ENCODE peak calls at places on chromosome 21, in four cellular contexts. One of them, this sample, is unnamed.

GRCh38 chr21:42474982-42475381 is 21.0 kb downstream of the RSPH1 start:
- DNase-seq in WTC11: no peak
- DNase-seq in SK-N-SH: peak
- DNase-seq in K562: no peak
- DNase-seq in this sample: no peak

GRCh38 chr21:39633043-39633442 is 20.3 kb downstream of the B3GALT5 start:
- DNase-seq in WTC11: no peak
- DNase-seq in SK-N-SH: no peak
- DNase-seq in K562: no peak
- DNase-seq in this sample: no peak

GRCh38 chr21:43283136-43283924 is 114.5 kb downstream of the CRYAA start:
- DNase-seq in WTC11: no peak
- DNase-seq in SK-N-SH: no peak
- DNase-seq in K562: no peak
- DNase-seq in this sample: no peak

GRCh38 chr21:36776981-36777617 is 78.2 kb downstream of the SIM2 start:
- DNase-seq in WTC11: no peak
- DNase-seq in SK-N-SH: no peak
- DNase-seq in K562: no peak
- DNase-seq in this sample: no peak

GRCh38 chr21:41226853-41227252 is 58.9 kb downstream of the BACE2 start:
- DNase-seq in WTC11: no peak
- DNase-seq in SK-N-SH: no peak
- DNase-seq in K562: no peak
- DNase-seq in this sample: no peak

GRCh38 chr21:42737969-42738590 is 84.7 kb downstream of the PDE9A start:
- DNase-seq in WTC11: no peak
- DNase-seq in SK-N-SH: no peak
- DNase-seq in K562: no peak
- DNase-seq in this sample: peak

GRCh38 chr21:36851121-36851520 is 115.3 kb downstream of the HLCS start:
- DNase-seq in WTC11: no peak
- DNase-seq in SK-N-SH: no peak
- DNase-seq in K562: no peak
- DNase-seq in this sample: no peak

GRCh38 chr21:14259669-14260458 is 43.9 kb downstream of the RBM11 start:
- DNase-seq in WTC11: no peak
- DNase-seq in SK-N-SH: peak
- DNase-seq in K562: peak
- DNase-seq in this sample: peak

GRCh38 chr21:14886001-14886400 is 178.8 kb downstream of the NRIP1 start:
- DNase-seq in WTC11: no peak
- DNase-seq in SK-N-SH: no peak
- DNase-seq in K562: no peak
- DNase-seq in this sample: no peak

GRCh38 chr21:27424601-27425000 is 457.7 kb upstream of the ADAMTS5 start:
- DNase-seq in WTC11: no peak
- DNase-seq in SK-N-SH: no peak
- DNase-seq in K562: no peak
- DNase-seq in this sample: no peak

GRCh38 chr21:18049461-18049860 is 195.2 kb upstream of the CHODL start:
- DNase-seq in WTC11: no peak
- DNase-seq in SK-N-SH: no peak
- DNase-seq in K562: no peak
- DNase-seq in this sample: no peak

GRCh38 chr21:41670056-41670805 is 96.6 kb downstream of the RIPK4 start:
- DNase-seq in WTC11: no peak
- DNase-seq in SK-N-SH: no peak
- DNase-seq in K562: no peak
- DNase-seq in this sample: no peak

GRCh38 chr21:41677671-41678015 is 89.2 kb downstream of the RIPK4 start:
- DNase-seq in WTC11: no peak
- DNase-seq in SK-N-SH: no peak
- DNase-seq in K562: no peak
- DNase-seq in this sample: no peak

GRCh38 chr21:27590271-27590670 is 623.4 kb upstream of the ADAMTS5 start:
- DNase-seq in WTC11: no peak
- DNase-seq in SK-N-SH: no peak
- DNase-seq in K562: no peak
- DNase-seq in this sample: no peak

GRCh38 chr21:29072873-29073221 is 601 bp downstream of the CCT8 start:
- DNase-seq in WTC11: no peak
- DNase-seq in SK-N-SH: peak
- DNase-seq in K562: peak
- DNase-seq in this sample: peak

GRCh38 chr21:44089001-44089911 is 17.9 kb upstream of the PWP2 start:
- DNase-seq in WTC11: no peak
- DNase-seq in SK-N-SH: no peak
- DNase-seq in K562: no peak
- DNase-seq in this sample: no peak

GRCh38 chr21:43317254-43317748 is 109.6 kb downstream of the SIK1 start:
- DNase-seq in WTC11: no peak
- DNase-seq in SK-N-SH: no peak
- DNase-seq in K562: no peak
- DNase-seq in this sample: no peak

GRCh38 chr21:21051109-21052055 is 53.2 kb downstream of the NCAM2 start:
- DNase-seq in WTC11: no peak
- DNase-seq in SK-N-SH: no peak
- DNase-seq in K562: no peak
- DNase-seq in this sample: no peak

GRCh38 chr21:41819236-41819855 is 52.5 kb upstream of the RIPK4 start:
- DNase-seq in WTC11: no peak
- DNase-seq in SK-N-SH: no peak
- DNase-seq in K562: no peak
- DNase-seq in this sample: no peak

GRCh38 chr21:39441502-39442475 is 3.8 kb downstream of the LCA5L start:
- DNase-seq in WTC11: peak
- DNase-seq in SK-N-SH: peak
- DNase-seq in K562: peak
- DNase-seq in this sample: peak

GRCh38 chr21:32256873-32257620 is 21.8 kb downstream of the MIS18A start:
- DNase-seq in WTC11: no peak
- DNase-seq in SK-N-SH: peak
- DNase-seq in K562: no peak
- DNase-seq in this sample: no peak

GRCh38 chr21:36891692-36892091 is 74.8 kb downstream of the HLCS start:
- DNase-seq in WTC11: no peak
- DNase-seq in SK-N-SH: no peak
- DNase-seq in K562: peak
- DNase-seq in this sample: no peak

GRCh38 chr21:42080788-42081083 is 9.6 kb downstream of the UMODL1 start:
- DNase-seq in WTC11: no peak
- DNase-seq in SK-N-SH: no peak
- DNase-seq in K562: no peak
- DNase-seq in this sample: no peak

GRCh38 chr21:42162831-42163510 is 56.0 kb upstream of the ABCG1 start:
- DNase-seq in WTC11: no peak
- DNase-seq in SK-N-SH: no peak
- DNase-seq in K562: no peak
- DNase-seq in this sample: no peak

GRCh38 chr21:42233067-42233981 is 14.4 kb downstream of the ABCG1 start:
- DNase-seq in WTC11: peak
- DNase-seq in SK-N-SH: peak
- DNase-seq in K562: peak
- DNase-seq in this sample: peak

GRCh38 chr21:39938086-39938611 is 70.9 kb downstream of the PCP4 start:
- DNase-seq in WTC11: no peak
- DNase-seq in SK-N-SH: no peak
- DNase-seq in K562: no peak
- DNase-seq in this sample: no peak

GRCh38 chr21:40118527-40118926 is 251.3 kb downstream of the PCP4 start:
- DNase-seq in WTC11: no peak
- DNase-seq in SK-N-SH: no peak
- DNase-seq in K562: no peak
- DNase-seq in this sample: no peak

GRCh38 chr21:39367783-39368182 is 18.9 kb upstream of the HMGN1 start:
- DNase-seq in WTC11: no peak
- DNase-seq in SK-N-SH: no peak
- DNase-seq in K562: no peak
- DNase-seq in this sample: no peak

GRCh38 chr21:42306366-42307035 is 8.7 kb downstream of the TFF3 start:
- DNase-seq in WTC11: no peak
- DNase-seq in SK-N-SH: no peak
- DNase-seq in K562: no peak
- DNase-seq in this sample: no peak

GRCh38 chr21:37005548-37006242 is 807 bp upstream of the RIPPLY3 start:
- DNase-seq in WTC11: peak
- DNase-seq in SK-N-SH: no peak
- DNase-seq in K562: no peak
- DNase-seq in this sample: no peak

GRCh38 chr21:27571706-27572105 is 604.8 kb upstream of the ADAMTS5 start:
- DNase-seq in WTC11: no peak
- DNase-seq in SK-N-SH: no peak
- DNase-seq in K562: no peak
- DNase-seq in this sample: no peak

GRCh38 chr21:25568230-25568629 is 39.1 kb downstream of the MRPL39 start:
- DNase-seq in WTC11: no peak
- DNase-seq in SK-N-SH: no peak
- DNase-seq in K562: no peak
- DNase-seq in this sample: no peak

GRCh38 chr21:22871692-22872091 is 1873.5 kb downstream of the NCAM2 start:
- DNase-seq in WTC11: no peak
- DNase-seq in SK-N-SH: no peak
- DNase-seq in K562: no peak
- DNase-seq in this sample: no peak
- TF ChIP-seq FOXJ3 in WTC11: no peak
- TF ChIP-seq FOXJ3 in SK-N-SH: no peak
- TF ChIP-seq FOXJ3 in K562: no peak
- TF ChIP-seq FOXJ3 in this sample: no peak

GRCh38 chr21:45228171-45228641 is 59.5 kb downstream of the POFUT2 start:
- DNase-seq in WTC11: no peak
- DNase-seq in SK-N-SH: no peak
- DNase-seq in K562: no peak
- DNase-seq in this sample: peak
- TF ChIP-seq FOXJ3 in WTC11: no peak
- TF ChIP-seq FOXJ3 in SK-N-SH: no peak
- TF ChIP-seq FOXJ3 in K562: no peak
- TF ChIP-seq FOXJ3 in this sample: no peak

DNA sequence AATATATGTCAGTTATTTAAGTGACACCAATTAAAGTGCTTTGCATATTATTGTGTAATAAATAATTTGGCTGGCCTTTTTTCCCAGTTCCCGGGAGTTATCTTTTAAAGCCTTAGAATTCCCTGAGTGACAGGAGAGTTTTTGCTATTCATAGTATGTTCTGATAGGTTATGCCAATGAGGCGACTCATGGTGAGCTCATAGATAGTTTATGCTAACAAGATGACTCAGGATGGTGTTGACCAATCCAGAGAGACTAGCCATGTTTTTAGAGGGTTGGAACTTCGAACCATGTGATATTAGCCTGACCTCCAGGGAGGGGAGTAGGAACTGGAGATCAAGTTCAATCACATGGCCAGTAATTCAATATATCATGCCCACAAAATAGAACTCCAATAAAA is 310.8 kb downstream of the USP25 start:
- DNase-seq in WTC11: no peak
- DNase-seq in SK-N-SH: no peak
- DNase-seq in K562: no peak
- DNase-seq in this sample: peak
- TF ChIP-seq FOXJ3 in WTC11: no peak
- TF ChIP-seq FOXJ3 in SK-N-SH: no peak
- TF ChIP-seq FOXJ3 in K562: no peak
- TF ChIP-seq FOXJ3 in this sample: no peak

GRCh38 chr21:33554236-33554981 is 11.6 kb downstream of the SON start:
- DNase-seq in WTC11: no peak
- DNase-seq in SK-N-SH: no peak
- DNase-seq in K562: no peak
- DNase-seq in this sample: no peak

GRCh38 chr21:33550772-33551660 is 8.2 kb downstream of the SON start:
- DNase-seq in WTC11: no peak
- DNase-seq in SK-N-SH: no peak
- DNase-seq in K562: no peak
- DNase-seq in this sample: no peak

GRCh38 chr21:33552999-33553598 is 10.3 kb downstream of the SON start:
- DNase-seq in WTC11: no peak
- DNase-seq in SK-N-SH: no peak
- DNase-seq in K562: no peak
- DNase-seq in this sample: no peak

GRCh38 chr21:33551664-33552063 is 8.8 kb downstream of the SON start:
- DNase-seq in WTC11: no peak
- DNase-seq in SK-N-SH: no peak
- DNase-seq in K562: no peak
- DNase-seq in this sample: no peak

DNA sequence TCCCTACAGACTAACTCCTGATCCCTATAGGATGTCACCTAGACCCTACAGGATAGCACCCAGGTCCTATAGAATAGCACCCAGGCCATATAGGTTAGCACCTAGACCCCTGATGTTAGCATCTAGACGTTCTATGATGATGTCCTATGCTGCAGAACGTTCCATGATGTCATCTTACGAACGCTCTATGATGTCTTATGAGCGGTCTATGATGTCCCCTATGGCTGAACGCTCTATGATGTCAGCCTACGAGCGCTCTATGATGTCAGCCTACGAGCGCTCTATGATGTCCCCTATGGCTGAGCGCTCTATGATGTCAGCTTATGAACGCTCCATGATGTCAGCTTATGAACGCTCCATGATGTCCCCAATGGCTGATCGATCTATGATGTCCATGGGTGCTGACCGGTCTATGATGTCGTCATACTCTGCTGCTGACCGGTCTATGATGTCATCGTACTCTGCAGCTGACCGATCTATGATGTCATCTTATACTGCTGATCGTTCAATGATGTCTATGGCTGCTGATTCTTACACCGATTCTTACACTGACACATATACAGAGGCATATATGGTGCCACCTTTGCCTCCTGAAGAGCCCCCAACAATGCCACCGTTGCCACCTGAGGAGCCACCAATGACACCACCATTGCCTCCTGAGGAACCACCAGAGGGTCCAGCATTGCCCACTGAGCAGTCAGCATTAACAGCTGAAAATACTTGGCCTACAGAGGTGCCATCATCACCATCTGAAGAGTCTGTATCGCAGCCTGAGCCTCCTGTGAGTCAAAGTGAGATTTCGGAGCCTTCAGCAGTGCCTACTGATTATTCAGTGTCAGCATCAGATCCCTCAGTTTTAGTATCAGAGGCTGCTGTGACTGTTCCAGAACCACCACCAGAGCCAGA is 9.5 kb downstream of the SON start:
- DNase-seq in WTC11: no peak
- DNase-seq in SK-N-SH: peak
- DNase-seq in K562: no peak
- DNase-seq in this sample: no peak
- TF ChIP-seq FOXJ3 in WTC11: no peak
- TF ChIP-seq FOXJ3 in SK-N-SH: no peak
- TF ChIP-seq FOXJ3 in K562: no peak
- TF ChIP-seq FOXJ3 in this sample: no peak

GRCh38 chr21:38170283-38170682 is 86.5 kb upstream of the KCNJ15 start:
- DNase-seq in WTC11: peak
- DNase-seq in SK-N-SH: no peak
- DNase-seq in K562: peak
- DNase-seq in this sample: no peak
- TF ChIP-seq FOXJ3 in WTC11: no peak
- TF ChIP-seq FOXJ3 in SK-N-SH: no peak
- TF ChIP-seq FOXJ3 in K562: no peak
- TF ChIP-seq FOXJ3 in this sample: no peak

GRCh38 chr21:31161157-31161556 is 122.9 kb upstream of the KRTAP19-8 start:
- DNase-seq in WTC11: no peak
- DNase-seq in SK-N-SH: peak
- DNase-seq in K562: no peak
- DNase-seq in this sample: no peak
- TF ChIP-seq FOXJ3 in WTC11: no peak
- TF ChIP-seq FOXJ3 in SK-N-SH: no peak
- TF ChIP-seq FOXJ3 in K562: no peak
- TF ChIP-seq FOXJ3 in this sample: no peak

GRCh38 chr21:16473965-16474364 is 744.2 kb downstream of the USP25 start:
- DNase-seq in WTC11: no peak
- DNase-seq in SK-N-SH: no peak
- DNase-seq in K562: no peak
- DNase-seq in this sample: no peak
- TF ChIP-seq FOXJ3 in WTC11: no peak
- TF ChIP-seq FOXJ3 in SK-N-SH: no peak
- TF ChIP-seq FOXJ3 in K562: no peak
- TF ChIP-seq FOXJ3 in this sample: no peak

This sample was measured in HepG2.